ENCODE peak calls at places on chromosomes 13 and 19, in five cellular contexts. X is DND-41, Q is dorsolateral prefrontal cortex, R is HFF-Myc, C is fibroblast of pulmonary artery. E is an unnamed sample.

GRCh38 chr19:35715981-35716734 is 1.6 kb upstream of the KMT2B start:
- DNase-seq in X (no peak), Q (no peak), R (no peak), C (peak), E (peak)

GRCh38 chr19:1045247-1045603 is 5.3 kb downstream of the ABCA7 start:
- DNase-seq in X (peak), Q (no peak), R (no peak), C (no peak), E (no peak)

GRCh38 chr13:98937911-98938381 is 39.9 kb downstream of the DOCK9 start:
- DNase-seq in X (no peak), Q (no peak), R (no peak), C (no peak), E (peak)

GRCh38 chr19:56091751-56092546 is 29.1 kb downstream of the ZNF787 start:
- DNase-seq in X (no peak), Q (no peak), R (no peak), C (no peak), E (no peak)

GRCh38 chr19:38559428-38560401 is 58.0 kb downstream of the MAP4K1 start:
- DNase-seq in X (no peak), Q (no peak), R (no peak), C (no peak), E (peak)

GRCh38 chr19:55079400-55080038 is 3.9 kb downstream of the EPS8L1 start:
- DNase-seq in X (no peak), Q (no peak), R (no peak), C (no peak), E (no peak)

GRCh38 chr19:47005873-47006272 is 13.8 kb upstream of the NPAS1 start:
- DNase-seq in X (peak), Q (no peak), R (no peak), C (no peak), E (no peak)

GRCh38 chr19:41945135-41945766 is 13.9 kb downstream of the RABAC1 start:
- DNase-seq in X (no peak), Q (no peak), R (no peak), C (no peak), E (no peak)

GRCh38 chr19:49506575-49507105 is 5.8 kb upstream of the FCGRT start:
- DNase-seq in X (peak), Q (no peak), R (no peak), C (peak), E (peak)

GRCh38 chr19:28185646-28186045 is 1027.3 kb downstream of the UQCRFS1 start:
- DNase-seq in X (no peak), Q (peak), R (no peak), C (no peak), E (no peak)

GRCh38 chr13:86841264-86841663 is 829.9 kb upstream of the SLITRK5 start:
- DNase-seq in X (no peak), Q (no peak), R (no peak), C (no peak), E (no peak)

GRCh38 chr19:15332311-15332996 is at the start of gene BRD4:
- DNase-seq in X (peak), Q (no peak), R (no peak), C (peak), E (peak)

GRCh38 chr13:107574517-107575215 is 640.7 kb downstream of the LIG4 start:
- DNase-seq in X (no peak), Q (no peak), R (no peak), C (peak), E (peak)

GRCh38 chr13:60590775-60591174 is 193.8 kb downstream of the TDRD3 start:
- DNase-seq in X (no peak), Q (no peak), R (no peak), C (no peak), E (no peak)

GRCh38 chr13:37475966-37476365 is 122.6 kb downstream of the POSTN start:
- DNase-seq in X (no peak), Q (no peak), R (no peak), C (peak), E (peak)

GRCh38 chr19:42270346-42271044 is 1.4 kb downstream of the CIC start:
- DNase-seq in X (peak), Q (peak), R (no peak), C (peak), E (peak)

GRCh38 chr13:30696278-30697176 is 38.8 kb upstream of the ALOX5AP start:
- DNase-seq in X (peak), Q (no peak), R (no peak), C (no peak), E (peak)

DNA sequence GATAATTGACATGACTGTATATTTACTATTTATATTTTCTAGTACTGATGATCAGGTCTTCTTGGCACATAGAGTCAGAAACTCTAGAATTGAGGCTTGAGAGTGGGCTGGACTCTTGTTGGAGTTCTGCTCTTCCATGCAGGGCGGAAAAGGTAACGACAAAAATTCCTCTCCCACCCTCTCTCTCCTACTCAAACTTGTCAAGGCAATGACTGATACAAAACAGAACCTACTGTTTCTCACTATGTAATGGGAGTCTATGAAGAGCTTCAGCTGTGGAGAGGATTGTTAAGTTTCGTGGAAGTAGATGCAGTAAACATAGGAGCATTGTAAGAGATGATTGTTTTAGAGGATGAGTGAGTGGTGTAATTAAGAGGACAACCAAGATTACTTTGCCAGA is 8.8 kb downstream of the EDNRB start:
- DNase-seq in X (no peak), Q (no peak), R (no peak), C (no peak), E (no peak)
- TF ChIP-seq CTCF in X (no peak), Q (no peak), R (no peak), C (no peak), E (no peak)

GRCh38 chr19:4759388-4760284 is 31.9 kb upstream of the FEM1A start:
- DNase-seq in X (no peak), Q (peak), R (peak), C (peak), E (peak)
- H3K4me3 ChIP-seq in X (no peak), Q (peak), R (peak), C (peak), E (peak)

DNA sequence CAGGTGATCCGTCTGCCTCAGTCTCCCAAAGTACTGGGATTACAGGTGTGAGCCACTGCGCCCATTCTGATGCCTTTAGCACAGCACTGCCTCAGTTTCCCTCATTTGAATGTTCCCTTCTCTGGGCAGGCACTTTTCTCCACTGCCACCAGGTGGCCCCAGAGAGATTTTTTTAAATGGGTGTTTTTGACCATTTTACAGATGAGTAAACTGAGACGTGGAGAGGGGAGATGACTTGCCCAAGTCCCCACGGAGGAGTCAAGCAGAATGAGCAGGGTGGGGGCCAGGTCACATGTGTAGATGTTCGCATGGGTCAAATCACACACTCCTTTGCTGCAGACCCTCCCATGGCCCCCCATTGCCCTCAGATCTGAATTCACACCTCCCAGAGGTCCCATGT is 3.2 kb upstream of the PDE4C start:
- DNase-seq in X (no peak), Q (no peak), R (no peak), C (no peak), E (no peak)
- TF ChIP-seq CTCF in X (peak), Q (peak), R (peak), C (peak), E (peak)

DNA sequence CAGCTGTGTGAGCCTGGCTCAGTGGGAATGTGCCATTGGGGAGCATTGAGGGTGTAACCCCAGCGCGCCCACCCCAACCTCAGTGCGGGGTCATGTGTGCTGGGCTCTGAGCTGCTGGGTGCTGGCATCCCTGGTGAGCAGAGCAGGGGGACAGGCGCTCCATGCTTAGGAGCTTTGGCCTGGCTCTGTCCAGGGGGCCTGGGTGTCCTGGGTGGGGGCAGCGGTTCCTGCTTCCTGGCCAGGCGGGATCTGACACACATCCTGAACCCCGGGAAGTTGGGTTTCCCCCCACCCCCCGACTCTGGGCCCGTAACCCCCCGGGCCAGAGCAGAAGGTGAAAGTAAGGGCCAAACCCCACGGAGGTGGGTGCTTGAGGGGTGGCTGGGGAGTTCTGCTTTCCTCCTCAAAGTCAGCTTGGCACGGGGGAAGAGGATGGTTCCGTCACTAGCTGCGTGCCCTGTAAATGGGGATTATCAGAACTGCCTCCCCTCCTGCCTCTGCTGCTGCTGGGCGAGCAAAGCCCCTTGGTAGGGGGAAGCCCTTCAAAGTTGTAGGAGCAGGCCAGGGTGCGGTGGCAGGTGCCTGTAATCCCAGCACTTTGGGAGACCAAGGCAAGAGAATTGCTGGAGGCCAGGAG is 1.7 kb downstream of the LRP3 start:
- DNase-seq in X (no peak), Q (no peak), R (no peak), C (no peak), E (no peak)
- H3K4me3 ChIP-seq in X (no peak), Q (peak), R (peak), C (peak), E (peak)